ENCODE peak calls at places on chromosomes 4 and X, in nine cellular contexts. X is neural crest cell, F is NCI-H345, U is lower leg skin, Z is lung, B is ecto neural progenitor cell, D is AG10803, R is GDM1, C is caudate nucleus. O is an unnamed sample.

GRCh38 chrX:123736333-123736921 is 3.6 kb upstream of the THOC2 start:
- DNase-seq in B (no peak), U (no peak), X (no peak), C (no peak), R (no peak), Z (no peak), F (no peak), D (peak), O (peak)

GRCh38 chr4:6768539-6768905 is 14.0 kb upstream of the KIAA0232 start:
- DNase-seq in R (peak), X (no peak), U (no peak), Z (no peak), D (peak), B (no peak), F (no peak), C (no peak), O (no peak)

GRCh38 chr4:3483471-3483921 is 20.4 kb downstream of the DOK7 start:
- DNase-seq in Z (no peak), D (peak), U (no peak), C (no peak), R (no peak), B (no peak), F (no peak), X (no peak), O (no peak)

GRCh38 chr4:104425003-104425402 is 69.7 kb downstream of the CXXC4 start:
- DNase-seq in X (peak), D (no peak), C (peak), F (no peak), B (no peak), Z (no peak), R (no peak), U (no peak), O (no peak)

GRCh38 chr4:127783026-127783769 is 1.1 kb downstream of the HSPA4L start:
- DNase-seq in C (peak), Z (peak), U (peak), D (peak), B (peak), R (no peak), F (peak), X (peak), O (no peak)

GRCh38 chr4:110073045-110073845 is 125.2 kb downstream of the ELOVL6 start:
- DNase-seq in D (no peak), B (no peak), X (no peak), U (no peak), R (no peak), F (no peak), Z (no peak), C (no peak), O (no peak)

GRCh38 chr4:95572304-95572991 is 23.7 kb upstream of the UNC5C start:
- DNase-seq in Z (peak), U (peak), B (no peak), X (no peak), F (no peak), C (no peak), R (peak), D (no peak), O (no peak)

GRCh38 chr4:15882675-15883086 is 55.9 kb downstream of the FGFBP1 start:
- DNase-seq in U (no peak), Z (peak), X (peak), F (peak), D (peak), R (peak), C (no peak), B (peak), O (no peak)

GRCh38 chrX:43655151-43655676 is 885 bp upstream of the MAOA start:
- DNase-seq in X (peak), U (peak), C (peak), D (peak), R (no peak), B (peak), F (peak), Z (peak), O (no peak)

GRCh38 chrX:119989905-119990408 is 46.4 kb upstream of the NKAP start:
- DNase-seq in U (no peak), D (no peak), R (no peak), X (no peak), C (no peak), F (peak), B (no peak), Z (no peak), O (peak)

GRCh38 chr4:6235012-6235411 is 34.6 kb upstream of the WFS1 start:
- DNase-seq in F (no peak), X (no peak), C (no peak), D (no peak), Z (no peak), U (no peak), R (no peak), B (no peak), O (peak)

O was measured in osteocyte.